ENCODE peak calls at places on chromosomes 13 and 19, in seven cellular contexts. L is astrocyte of the spinal cord; Y is sigmoid colon; E is tibial artery; U is BE2C; Q is CD8-positive, alpha-beta T cell; S is AG04449. O is an unnamed sample.

GRCh38 chr13:110225609-110226008 is 81.3 kb downstream of the COL4A1 start:
- DNase-seq in L (no peak), Y (no peak), E (no peak), U (no peak), Q (no peak), S (no peak), O (no peak)

GRCh38 chr13:40790232-40790631 is 821 bp downstream of the SLC25A15 start:
- DNase-seq in L (no peak), Y (no peak), E (no peak), U (no peak), Q (no peak), S (no peak), O (no peak)

GRCh38 chr19:10751109-10751972 is 33.5 kb downstream of the DNM2 start:
- DNase-seq in L (no peak), Y (no peak), E (no peak), U (no peak), Q (no peak), S (no peak), O (no peak)

GRCh38 chr19:9309974-9310446 is 372 bp upstream of the ZNF699 start:
- DNase-seq in L (no peak), Y (peak; percentile 96), E (peak; percentile 95), U (peak; percentile 97), Q (no peak), S (peak; percentile 37), O (peak; percentile 92)

GRCh38 chr19:16527971-16528521 is 14.2 kb downstream of the CHERP start:
- DNase-seq in L (no peak), Y (no peak), E (no peak), U (peak; percentile 58), Q (peak; percentile 63), S (no peak), O (no peak)

GRCh38 chr19:23415561-23416191 is 20.4 kb upstream of the ZNF91 start:
- DNase-seq in L (no peak), Y (no peak), E (no peak), U (peak; percentile 49), Q (no peak), S (no peak), O (no peak)

GRCh38 chr19:50943074-50943828 is 9.6 kb downstream of the KLK5 start:
- DNase-seq in L (no peak), Y (no peak), E (no peak), U (no peak), Q (no peak), S (no peak), O (no peak)

GRCh38 chr13:45156565-45157361 is 36.5 kb downstream of the GTF2F2 start:
- DNase-seq in L (no peak), Y (no peak), E (no peak), U (no peak), Q (no peak), S (no peak), O (no peak)

GRCh38 chr13:29362849-29363604 is 232.5 kb downstream of the SLC7A1 start:
- DNase-seq in L (peak; percentile 33), Y (no peak), E (no peak), U (peak; percentile 61), Q (peak; percentile 24), S (no peak), O (peak; percentile 36)

GRCh38 chr13:50616101-50616500 is 227.4 kb downstream of the DLEU7 start:
- DNase-seq in L (peak; percentile 55), Y (no peak), E (no peak), U (no peak), Q (no peak), S (no peak), O (peak; percentile 60)

GRCh38 chr19:46124638-46125115 is at the start of gene IGFL3:
- DNase-seq in L (peak; percentile 35), Y (no peak), E (no peak), U (no peak), Q (no peak), S (no peak), O (no peak)

GRCh38 chr13:100356889-100357288 is 231.7 kb downstream of the GGACT start:
- DNase-seq in L (peak; percentile 25), Y (no peak), E (no peak), U (no peak), Q (no peak), S (no peak), O (no peak)

GRCh38 chr13:79307433-79307861 is 98.6 kb downstream of the RBM26 start:
- DNase-seq in L (no peak), Y (no peak), E (no peak), U (no peak), Q (no peak), S (no peak), O (no peak)

GRCh38 chr13:47932953-47933687 is 68.0 kb downstream of the SUCLA2 start:
- DNase-seq in L (no peak), Y (no peak), E (no peak), U (no peak), Q (no peak), S (no peak), O (no peak)

GRCh38 chr13:61833228-61833627 is 417.6 kb upstream of the PCDH20 start:
- DNase-seq in L (no peak), Y (no peak), E (no peak), U (no peak), Q (no peak), S (no peak), O (no peak)
- H3K4me3 ChIP-seq in L (no peak overlapping the region), Y (no peak overlapping the region), E (no peak overlapping the region), U (no peak overlapping the region), Q (no peak overlapping the region), S (no peak overlapping the region), O (no peak overlapping the region)

GRCh38 chr19:12647490-12648071 is 19.0 kb downstream of the MAN2B1 start:
- DNase-seq in L (no peak), Y (peak; percentile 83), E (peak; percentile 77), U (peak; percentile 68), Q (no peak), S (no peak), O (no peak)

GRCh38 chr19:12646551-12646950 is 20.0 kb downstream of the MAN2B1 start:
- DNase-seq in L (no peak), Y (no peak), E (no peak), U (no peak), Q (no peak), S (no peak), O (no peak)

GRCh38 chr19:12647047-12647446 is 19.5 kb downstream of the MAN2B1 start:
- DNase-seq in L (no peak), Y (no peak), E (no peak), U (no peak), Q (no peak), S (no peak), O (no peak)

GRCh38 chr19:12649941-12650340 is 16.6 kb downstream of the MAN2B1 start:
- DNase-seq in L (no peak), Y (no peak), E (no peak), U (no peak), Q (no peak), S (no peak), O (no peak)

DNA sequence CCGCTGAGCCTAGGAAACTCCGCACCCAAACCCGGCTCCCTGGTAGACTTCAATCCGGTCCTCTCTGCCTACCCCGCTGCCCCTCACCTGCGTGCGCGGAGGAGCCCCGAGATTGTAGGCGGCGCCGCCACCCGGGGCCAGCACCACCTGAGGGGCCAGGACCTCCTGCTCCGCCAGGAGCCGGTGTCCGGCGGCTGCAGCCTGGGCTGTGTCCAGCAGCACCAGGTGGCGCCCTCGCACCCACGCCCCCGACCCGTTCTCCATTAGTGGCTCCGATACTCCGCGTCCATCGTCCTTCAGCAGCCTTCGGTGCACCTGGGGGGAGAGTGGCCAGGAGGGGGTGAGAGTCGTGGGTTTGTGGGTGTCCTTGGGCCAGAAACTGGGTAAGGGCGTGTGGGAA is 18.5 kb downstream of the MAN2B1 start:
- DNase-seq in L (no peak), Y (no peak), E (no peak), U (no peak), Q (no peak), S (no peak), O (no peak)
- TF ChIP-seq CTCF in L (peak; percentile 42), Y (no peak), E (no peak), U (no peak), Q (no peak), S (peak; percentile 28), O (no peak)

GRCh38 chr13:49300716-49301589 is 53.2 kb downstream of the CDADC1 start:
- DNase-seq in L (peak; percentile 75), Y (peak; percentile 81), E (peak; percentile 78), U (peak; percentile 62), Q (peak; percentile 64), S (no peak), O (peak; percentile 82)
- H3K4me3 ChIP-seq in L (no peak overlapping the region), Y (no peak overlapping the region), E (peak overlapping the region; percentile 35), U (peak overlapping the region; percentile 47), Q (peak overlapping the region; percentile 52), S (no peak overlapping the region), O (peak overlapping the region; percentile 48)

GRCh38 chr13:53200498-53201453 is 172.2 kb downstream of the OLFM4 start:
- DNase-seq in L (no peak), Y (peak; percentile 65), E (no peak), U (peak; percentile 8), Q (no peak), S (no peak), O (no peak)
- TF ChIP-seq CTCF in L (peak; percentile 25), Y (no peak), E (peak; percentile 9), U (no peak), Q (no peak), S (peak; percentile 54), O (no peak)

GRCh38 chr13:80850771-80851170 is 509.8 kb upstream of the SPRY2 start:
- DNase-seq in L (no peak), Y (no peak), E (no peak), U (no peak), Q (no peak), S (no peak), O (no peak)
- H3K4me3 ChIP-seq in L (no peak overlapping the region), Y (no peak overlapping the region), E (no peak overlapping the region), U (no peak overlapping the region), Q (no peak overlapping the region), S (no peak overlapping the region), O (no peak overlapping the region)

GRCh38 chr19:6392219-6393073 is 518 bp downstream of the GTF2F1 start:
- DNase-seq in L (no peak), Y (no peak), E (no peak), U (no peak), Q (no peak), S (no peak), O (no peak)

GRCh38 chr19:6396305-6396704 is 3.3 kb upstream of the GTF2F1 start:
- DNase-seq in L (no peak), Y (no peak), E (no peak), U (no peak), Q (no peak), S (no peak), O (no peak)

GRCh38 chr19:6394831-6395230 is 1.9 kb upstream of the GTF2F1 start:
- DNase-seq in L (no peak), Y (no peak), E (no peak), U (no peak), Q (no peak), S (no peak), O (no peak)

GRCh38 chr19:6393982-6394412 is 1.0 kb upstream of the GTF2F1 start:
- DNase-seq in L (no peak), Y (no peak), E (no peak), U (no peak), Q (peak; percentile 80), S (no peak), O (no peak)

GRCh38 chr19:6393074-6393981 is at the start of gene GTF2F1:
- DNase-seq in L (peak; percentile 97), Y (peak; percentile 98), E (peak; percentile 96), U (peak; percentile 95), Q (peak; percentile 97), S (peak; percentile 63), O (peak; percentile 96)
- TF ChIP-seq CTCF in L (peak; percentile 8), Y (no peak), E (no peak), U (peak; percentile 13), Q (no peak), S (peak; percentile 20), O (peak; percentile 29)